ENCODE peak calls at places on chromosomes 5 and 9, in four cellular contexts. E, O, I and U are unnamed samples.

GRCh38 chr5:25688156-25688555 is 1043.4 kb upstream of the CDH10 start:
- DNase-seq in I (no peak), E (no peak), O (no peak), U (no peak)

GRCh38 chr5:61306531-61307195 is 25.4 kb upstream of the ZSWIM6 start:
- DNase-seq in O (peak), E (no peak), I (no peak), U (no peak)

GRCh38 chr9:110048976-110049698 is 158.8 kb downstream of the C9orf152 start:
- DNase-seq in O (peak), E (peak), I (peak), U (peak)

GRCh38 chr5:124546643-124547042 is 199.8 kb downstream of the ZNF608 start:
- DNase-seq in O (peak), E (peak), I (peak), U (no peak)

GRCh38 chr9:103364753-103365152 is 369.6 kb downstream of the CYLC2 start:
- DNase-seq in E (no peak), O (no peak), I (peak), U (no peak)

GRCh38 chr9:98563212-98563907 is 145.4 kb downstream of the GABBR2 start:
- DNase-seq in I (no peak), E (no peak), O (no peak), U (no peak)

GRCh38 chr5:43523662-43524072 is 8.7 kb upstream of the C5orf34 start:
- DNase-seq in I (no peak), O (no peak), E (no peak), U (peak)

GRCh38 chr9:96667363-96667728 is 12.2 kb upstream of the PRXL2C start:
- DNase-seq in E (peak), I (no peak), O (no peak), U (no peak)

GRCh38 chr9:127785023-127785932 is 556 bp upstream of the CDK9 start:
- DNase-seq in E (peak), O (peak), I (peak), U (peak)

GRCh38 chr5:6287136-6287535 is 91.2 kb downstream of the MED10 start:
- DNase-seq in I (no peak), E (peak), O (no peak), U (no peak)

GRCh38 chr9:131436865-131437271 is 43.0 kb downstream of the PRRC2B start:
- DNase-seq in I (no peak), E (peak), O (no peak), U (no peak)

GRCh38 chr9:78304357-78304756 is 7.4 kb downstream of the PSAT1 start:
- DNase-seq in O (no peak), I (no peak), E (no peak), U (no peak)

GRCh38 chr5:148913985-148914421 is 87.6 kb downstream of the ADRB2 start:
- DNase-seq in E (peak), O (no peak), I (peak), U (no peak)

GRCh38 chr5:10838038-10838437 is 77.0 kb upstream of the DAP start:
- DNase-seq in E (no peak), I (no peak), O (no peak), U (no peak)

GRCh38 chr5:134151723-134152122 is 25.0 kb downstream of the SKP1 start:
- DNase-seq in E (no peak), O (no peak), I (no peak), U (no peak)

GRCh38 chr9:2620876-2621677 is 510 bp upstream of the VLDLR start:
- DNase-seq in O (peak), E (peak), I (peak), U (peak)

GRCh38 chr9:93473411-93473810 is 20.0 kb upstream of the FAM120AOS start:
- DNase-seq in I (peak), E (no peak), O (no peak), U (no peak)

GRCh38 chr9:110251212-110251611 is 5.1 kb downstream of the TXN start:
- DNase-seq in I (no peak), O (no peak), E (no peak), U (no peak)

GRCh38 chr5:39513236-39513635 is 88.5 kb upstream of the DAB2 start:
- DNase-seq in I (peak), E (no peak), O (no peak), U (no peak)

GRCh38 chr5:138981131-138981530 is 106.0 kb upstream of the LRRTM2 start:
- DNase-seq in I (peak), E (no peak), O (no peak), U (no peak)

GRCh38 chr5:72291601-72292000 is 28.4 kb downstream of the MRPS27 start:
- DNase-seq in O (no peak), E (no peak), I (no peak), U (no peak)

GRCh38 chr9:91156451-91157234 is 205.1 kb downstream of the AUH start:
- DNase-seq in I (no peak), E (no peak), O (no peak), U (no peak)

GRCh38 chr5:133864711-133865110 is 103.7 kb downstream of the C5orf15 start:
- DNase-seq in O (no peak), I (no peak), E (no peak), U (no peak)

GRCh38 chr5:159883522-159883950 is 32.7 kb upstream of the ADRA1B start:
- DNase-seq in I (peak), O (no peak), E (no peak), U (no peak)

GRCh38 chr5:175654346-175654745 is 3.5 kb upstream of the HRH2 start:
- DNase-seq in I (no peak), E (no peak), O (no peak), U (no peak)

GRCh38 chr9:137103206-137103999 is 11.1 kb downstream of the DPP7 start:
- DNase-seq in I (no peak), E (no peak), O (no peak), U (no peak)

GRCh38 chr5:127968998-127969397 is 114.6 kb upstream of the SLC12A2 start:
- DNase-seq in E (no peak), I (no peak), O (no peak), U (no peak)

GRCh38 chr9:126833020-126833419 is 27.4 kb upstream of the ZBTB34 start:
- DNase-seq in E (no peak), O (no peak), I (no peak), U (no peak)

DNA sequence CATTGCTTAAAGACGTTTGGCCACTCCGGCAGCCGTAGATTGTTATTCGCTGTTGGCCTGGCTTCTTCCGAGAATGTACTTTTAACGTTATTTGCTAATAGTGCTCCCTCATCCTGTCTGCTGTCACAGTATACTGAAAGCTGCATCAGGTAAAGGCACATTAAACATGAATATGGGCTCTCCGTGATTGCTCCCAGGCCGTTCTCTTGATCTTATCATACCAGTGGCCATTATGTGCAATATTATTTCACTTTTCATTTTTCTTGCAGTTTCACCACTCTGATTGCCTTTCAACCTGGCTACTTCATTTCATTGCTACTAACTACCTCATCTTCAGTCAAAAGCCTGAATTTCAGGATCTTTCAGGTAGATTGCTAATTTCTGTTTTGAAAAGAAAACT is 34.0 kb downstream of the GLRX start:
- DNase-seq in E (no peak), I (no peak), O (no peak), U (peak)
- H2AFZ ChIP-seq in E (no peak), I (no peak), O (no peak), U (no peak)

DNA sequence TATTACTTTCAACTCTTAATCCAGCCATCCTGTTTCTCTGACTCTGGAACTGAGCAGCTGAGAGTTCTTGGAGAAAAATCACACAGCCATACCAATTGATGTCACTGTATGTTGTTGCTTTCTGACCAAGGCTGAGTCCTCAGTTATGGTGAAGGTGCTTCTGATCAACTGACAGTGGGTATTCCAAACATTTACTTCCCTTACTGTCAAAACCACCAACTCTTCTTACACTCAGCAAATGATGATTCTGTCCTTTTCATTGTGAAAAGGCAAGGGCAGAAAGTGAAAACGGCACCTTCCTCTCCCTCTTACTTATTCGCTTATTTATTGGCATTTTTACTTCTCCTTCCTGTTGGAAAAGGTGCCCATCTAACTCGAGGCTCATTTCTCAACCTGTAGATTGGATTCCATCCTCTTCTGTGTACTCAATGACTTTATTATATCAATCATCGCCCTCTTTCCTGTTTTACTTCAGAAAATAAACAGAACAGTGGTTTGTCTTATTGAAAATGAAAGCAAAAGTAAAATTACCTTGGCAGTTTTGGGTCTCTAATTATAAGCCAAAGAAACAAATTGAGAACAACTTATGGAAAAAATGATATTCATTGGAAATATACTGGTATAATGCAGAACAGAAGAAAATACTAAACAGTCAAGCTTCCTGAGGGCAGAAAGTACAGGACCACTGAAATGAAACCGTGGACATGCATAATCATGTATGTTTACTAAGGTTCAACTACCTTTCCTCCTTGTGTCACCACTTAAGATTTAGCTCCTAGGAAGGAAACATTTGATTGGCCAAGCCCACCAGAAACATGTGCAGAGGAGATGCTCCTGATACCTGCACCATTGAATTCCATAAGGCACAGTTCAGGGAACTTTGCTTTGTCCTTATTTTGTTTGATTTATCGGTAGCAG is 104.5 kb upstream of the CHD1 start:
- DNase-seq in E (no peak), O (no peak), I (peak), U (no peak)
- H2AFZ ChIP-seq in E (no peak), O (peak), I (peak), U (peak)

DNA sequence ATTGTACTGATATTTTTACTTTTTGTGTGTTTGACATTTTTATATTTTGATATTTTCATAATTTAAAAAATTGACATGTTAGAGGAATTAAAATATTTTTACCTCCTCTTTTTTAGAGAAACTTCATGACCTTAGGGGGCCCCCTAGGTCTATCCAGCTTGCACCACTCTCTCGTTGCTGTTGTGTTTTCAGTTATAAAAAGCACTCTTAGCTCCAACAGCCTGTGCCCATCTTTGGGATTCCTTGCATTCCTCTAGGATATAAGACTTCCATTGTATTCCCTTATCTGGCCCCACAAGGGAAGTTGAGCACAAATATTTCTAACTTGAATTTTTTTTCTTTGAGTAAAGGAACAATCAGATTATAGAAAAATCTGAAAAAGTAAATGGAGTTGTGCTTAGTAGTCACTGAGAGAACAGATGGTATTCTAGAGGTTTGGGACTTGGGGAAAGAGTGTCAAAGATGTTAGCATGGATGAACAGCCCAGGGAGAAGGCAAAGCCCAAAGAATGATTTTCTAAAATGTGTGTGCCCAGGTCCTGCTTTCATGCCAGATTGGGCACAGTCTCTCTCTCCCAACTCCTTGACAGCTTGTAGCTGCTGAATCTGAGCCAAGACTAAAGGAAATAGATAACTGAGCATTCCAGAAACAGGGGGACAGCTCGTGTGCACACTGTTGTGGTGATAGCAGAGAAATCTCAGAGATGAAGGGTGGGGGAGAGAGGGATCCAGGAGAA is 245.5 kb downstream of the SH3GL2 start:
- DNase-seq in I (no peak), O (no peak), E (peak), U (no peak)
- H2AFZ ChIP-seq in I (no peak), O (no peak), E (peak), U (no peak)

GRCh38 chr5:178230879-178231735 is 1.5 kb downstream of the PHYKPL start:
- DNase-seq in I (no peak), O (peak), E (no peak), U (no peak)
- H2AFZ ChIP-seq in I (peak), O (peak), E (no peak), U (peak)

GRCh38 chr9:69658987-69659677 is 13.0 kb downstream of the APBA1 start:
- DNase-seq in O (no peak), I (no peak), E (no peak), U (no peak)

GRCh38 chr9:69657269-69657668 is 14.9 kb downstream of the APBA1 start:
- DNase-seq in O (peak), E (no peak), I (no peak), U (no peak)

GRCh38 chr9:69655065-69655464 is 17.1 kb downstream of the APBA1 start:
- DNase-seq in I (no peak), E (no peak), O (no peak), U (no peak)

GRCh38 chr9:69660304-69660703 is 11.9 kb downstream of the APBA1 start:
- DNase-seq in E (no peak), I (no peak), O (no peak), U (no peak)
- H2AFZ ChIP-seq in E (no peak), I (no peak), O (no peak), U (no peak)

GRCh38 chr5:66981705-66982387 is 214.8 kb downstream of the CD180 start:
- DNase-seq in E (no peak), O (no peak), I (no peak), U (no peak)

GRCh38 chr5:66976108-66976507 is 220.5 kb downstream of the CD180 start:
- DNase-seq in O (no peak), I (no peak), E (no peak), U (no peak)

GRCh38 chr5:66982514-66982913 is 214.1 kb downstream of the CD180 start:
- DNase-seq in I (no peak), O (no peak), E (no peak), U (no peak)

GRCh38 chr5:66981266-66981665 is 215.3 kb downstream of the CD180 start:
- DNase-seq in O (no peak), I (no peak), E (no peak), U (no peak)

DNA sequence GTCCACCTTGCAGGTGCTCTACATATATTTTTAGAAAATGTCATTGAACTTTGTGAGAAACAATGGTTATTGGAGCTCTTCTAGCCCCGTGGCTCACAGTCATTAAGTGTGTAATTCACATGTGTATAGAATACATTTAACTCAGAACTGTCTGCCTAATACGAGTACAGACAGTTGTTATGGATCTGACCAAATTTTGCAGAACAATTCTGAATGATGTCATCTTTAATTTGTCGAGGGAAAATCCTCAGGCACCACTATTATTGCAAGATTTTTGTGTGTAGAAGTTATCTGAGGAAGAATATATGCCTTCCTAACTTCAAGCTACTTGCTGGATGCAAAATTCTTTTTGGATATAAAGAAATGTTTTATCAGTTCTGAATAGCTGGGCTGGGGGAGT is 216.9 kb downstream of the CD180 start:
- DNase-seq in E (no peak), O (no peak), I (no peak), U (no peak)
- H2AFZ ChIP-seq in E (no peak), O (no peak), I (no peak), U (no peak)

GRCh38 chr9:36136277-36136893 is at the start of gene GLIPR2:
- DNase-seq in O (peak), E (peak), I (peak), U (peak)
- H2AFZ ChIP-seq in O (peak), E (peak), I (peak), U (peak)